ENCODE peak calls at places on chromosome 7, in five cellular contexts. One of them, this sample, is unnamed.
A peak's percentile ranks its signal among the peaks of the same experiment; 100 is the strongest.

GRCh38 chr7:22082886-22083710 is 137.4 kb upstream of the CDCA7L start:
- DNase-seq in SHP77: peak; percentile 88
- DNase-seq in HS-5: peak; percentile 91
- DNase-seq in EH: peak; percentile 84
- DNase-seq in effector memory CD8-positive, alpha-beta T cell: peak; percentile 89
- DNase-seq in this sample: peak; percentile 68

GRCh38 chr7:36040679-36041078 is 112.4 kb upstream of the EEPD1 start:
- DNase-seq in SHP77: no peak
- DNase-seq in HS-5: peak; percentile 59
- DNase-seq in EH: peak; percentile 74
- DNase-seq in effector memory CD8-positive, alpha-beta T cell: no peak
- DNase-seq in this sample: peak; percentile 58

GRCh38 chr7:91683823-91684222 is 196.7 kb downstream of the MTERF1 start:
- DNase-seq in SHP77: no peak
- DNase-seq in HS-5: peak; percentile 54
- DNase-seq in EH: peak; percentile 35
- DNase-seq in effector memory CD8-positive, alpha-beta T cell: no peak
- DNase-seq in this sample: peak; percentile 27

GRCh38 chr7:66167773-66168367 is 37.3 kb upstream of the TPST1 start:
- DNase-seq in SHP77: no peak
- DNase-seq in HS-5: peak; percentile 38
- DNase-seq in EH: peak; percentile 86
- DNase-seq in effector memory CD8-positive, alpha-beta T cell: no peak
- DNase-seq in this sample: peak; percentile 78

GRCh38 chr7:100684534-100685042 is 9.5 kb downstream of the GIGYF1 start:
- DNase-seq in SHP77: no peak
- DNase-seq in HS-5: no peak
- DNase-seq in EH: no peak
- DNase-seq in effector memory CD8-positive, alpha-beta T cell: no peak
- DNase-seq in this sample: no peak

GRCh38 chr7:77447616-77448015 is 31.5 kb upstream of the GSAP start:
- DNase-seq in SHP77: no peak
- DNase-seq in HS-5: no peak
- DNase-seq in EH: peak; percentile 26
- DNase-seq in effector memory CD8-positive, alpha-beta T cell: no peak
- DNase-seq in this sample: no peak

GRCh38 chr7:98974906-98975816 is 96.8 kb downstream of the TRRAP start:
- DNase-seq in SHP77: no peak
- DNase-seq in HS-5: no peak
- DNase-seq in EH: peak; percentile 6
- DNase-seq in effector memory CD8-positive, alpha-beta T cell: no peak
- DNase-seq in this sample: no peak

GRCh38 chr7:114966156-114966555 is 44.3 kb downstream of the MDFIC start:
- DNase-seq in SHP77: no peak
- DNase-seq in HS-5: no peak
- DNase-seq in EH: no peak
- DNase-seq in effector memory CD8-positive, alpha-beta T cell: no peak
- DNase-seq in this sample: no peak

GRCh38 chr7:120412139-120412538 is 139.2 kb downstream of the KCND2 start:
- DNase-seq in SHP77: no peak
- DNase-seq in HS-5: no peak
- DNase-seq in EH: no peak
- DNase-seq in effector memory CD8-positive, alpha-beta T cell: no peak
- DNase-seq in this sample: no peak

GRCh38 chr7:141333459-141333858 is 217.8 kb upstream of the AGK start:
- DNase-seq in SHP77: no peak
- DNase-seq in HS-5: no peak
- DNase-seq in EH: no peak
- DNase-seq in effector memory CD8-positive, alpha-beta T cell: no peak
- DNase-seq in this sample: no peak

GRCh38 chr7:135659159-135659837 is 3.0 kb upstream of the STMP1 start:
- DNase-seq in SHP77: no peak
- DNase-seq in HS-5: no peak
- DNase-seq in EH: no peak
- DNase-seq in effector memory CD8-positive, alpha-beta T cell: no peak
- DNase-seq in this sample: no peak

GRCh38 chr7:123750389-123751230 is 1.8 kb upstream of the WASL start:
- DNase-seq in SHP77: no peak
- DNase-seq in HS-5: no peak
- DNase-seq in EH: no peak
- DNase-seq in effector memory CD8-positive, alpha-beta T cell: no peak
- DNase-seq in this sample: no peak

GRCh38 chr7:140039071-140039470 is 23.7 kb downstream of the PARP12 start:
- DNase-seq in SHP77: no peak
- DNase-seq in HS-5: no peak
- DNase-seq in EH: peak; percentile 52
- DNase-seq in effector memory CD8-positive, alpha-beta T cell: no peak
- DNase-seq in this sample: no peak

GRCh38 chr7:157124655-157125054 is 14.1 kb upstream of the UBE3C start:
- DNase-seq in SHP77: no peak
- DNase-seq in HS-5: no peak
- DNase-seq in EH: no peak
- DNase-seq in effector memory CD8-positive, alpha-beta T cell: no peak
- DNase-seq in this sample: no peak

GRCh38 chr7:2010551-2011265 is 222.0 kb downstream of the MAD1L1 start:
- DNase-seq in SHP77: no peak
- DNase-seq in HS-5: no peak
- DNase-seq in EH: no peak
- DNase-seq in effector memory CD8-positive, alpha-beta T cell: no peak
- DNase-seq in this sample: no peak

GRCh38 chr7:158112571-158113320 is 474.9 kb downstream of the PTPRN2 start:
- DNase-seq in SHP77: no peak
- DNase-seq in HS-5: no peak
- DNase-seq in EH: no peak
- DNase-seq in effector memory CD8-positive, alpha-beta T cell: no peak
- DNase-seq in this sample: no peak

GRCh38 chr7:25895792-25896171 is 256.2 kb upstream of the NFE2L3 start:
- DNase-seq in SHP77: no peak
- DNase-seq in HS-5: no peak
- DNase-seq in EH: no peak
- DNase-seq in effector memory CD8-positive, alpha-beta T cell: no peak
- DNase-seq in this sample: no peak

GRCh38 chr7:36034020-36034419 is 119.0 kb upstream of the EEPD1 start:
- DNase-seq in SHP77: no peak
- DNase-seq in HS-5: peak; percentile 76
- DNase-seq in EH: peak; percentile 90
- DNase-seq in effector memory CD8-positive, alpha-beta T cell: no peak
- DNase-seq in this sample: peak; percentile 76

GRCh38 chr7:361680-362415 is 71.9 kb downstream of the FOXL3 start:
- DNase-seq in SHP77: no peak
- DNase-seq in HS-5: no peak
- DNase-seq in EH: peak; percentile 16
- DNase-seq in effector memory CD8-positive, alpha-beta T cell: no peak
- DNase-seq in this sample: no peak

GRCh38 chr7:134908289-134908688 is 78.0 kb upstream of the AGBL3 start:
- DNase-seq in SHP77: no peak
- DNase-seq in HS-5: no peak
- DNase-seq in EH: peak; percentile 53
- DNase-seq in effector memory CD8-positive, alpha-beta T cell: no peak
- DNase-seq in this sample: peak; percentile 62

GRCh38 chr7:108581655-108582491 is 12.2 kb downstream of the DNAJB9 start:
- DNase-seq in SHP77: no peak
- DNase-seq in HS-5: no peak
- DNase-seq in EH: peak; percentile 60
- DNase-seq in effector memory CD8-positive, alpha-beta T cell: no peak
- DNase-seq in this sample: peak; percentile 37

GRCh38 chr7:18407385-18407784 is 88.2 kb upstream of the HDAC9 start:
- DNase-seq in SHP77: no peak
- DNase-seq in HS-5: no peak
- DNase-seq in EH: no peak
- DNase-seq in effector memory CD8-positive, alpha-beta T cell: no peak
- DNase-seq in this sample: no peak